ENCODE peak calls at places on chromosomes 5 and 9, in five cellular contexts. D, V, F, I and O are unnamed samples.

GRCh38 chr5:139636975-139637408 is 11.2 kb upstream of the CXXC5 start:
- DNase-seq in D (no peak), V (no peak), F (no peak), I (no peak), O (no peak)

GRCh38 chr9:107751522-107752235 is 262.1 kb upstream of the KLF4 start:
- DNase-seq in D (no peak), V (no peak), F (peak; percentile 74), I (no peak), O (peak; percentile 56)

GRCh38 chr5:79886940-79887339 is 104.1 kb downstream of the MTX3 start:
- DNase-seq in D (no peak), V (no peak), F (no peak), I (no peak), O (no peak)

GRCh38 chr5:105868038-105868775 is 1802.5 kb downstream of the EFNA5 start:
- DNase-seq in D (no peak), V (no peak), F (no peak), I (no peak), O (no peak)

GRCh38 chr5:148397968-148398595 is 14.3 kb downstream of the FBXO38 start:
- DNase-seq in D (no peak), V (no peak), F (no peak), I (no peak), O (no peak)

GRCh38 chr9:114898741-114899140 is 31.6 kb downstream of the TNFSF8 start:
- DNase-seq in D (no peak), V (no peak), F (peak; percentile 65), I (no peak), O (no peak)

GRCh38 chr5:1706021-1706420 is 93.6 kb downstream of the MRPL36 start:
- DNase-seq in D (no peak), V (no peak), F (no peak), I (no peak), O (no peak)

GRCh38 chr5:16934669-16935068 is 1.4 kb downstream of the MYO10 start:
- DNase-seq in D (no peak), V (no peak), F (no peak), I (no peak), O (peak; percentile 20)

GRCh38 chr9:133888048-133888778 is 103.9 kb downstream of the VAV2 start:
- DNase-seq in D (no peak), V (no peak), F (peak; percentile 8), I (peak; percentile 23), O (no peak)

GRCh38 chr9:108775901-108776306 is 79.9 kb downstream of the ACTL7B start:
- DNase-seq in D (no peak), V (no peak), F (no peak), I (no peak), O (no peak)

GRCh38 chr5:95283761-95284511 is 958 bp downstream of the MCTP1 start:
- DNase-seq in D (peak; percentile 47), V (peak; percentile 65), F (peak; percentile 21), I (peak; percentile 54), O (peak; percentile 46)

GRCh38 chr9:127898433-127899199 is 787 bp downstream of the ST6GALNAC6 start:
- DNase-seq in D (no peak), V (peak; percentile 53), F (no peak), I (peak; percentile 49), O (peak; percentile 82)

GRCh38 chr5:180193749-180194375 is 15.1 kb downstream of the RASGEF1C start:
- DNase-seq in D (no peak), V (no peak), F (no peak), I (no peak), O (no peak)

GRCh38 chr9:83299556-83299955 is 236.6 kb upstream of the RASEF start:
- DNase-seq in D (no peak), V (peak; percentile 39), F (no peak), I (no peak), O (peak; percentile 72)

GRCh38 chr9:88462191-88462590 is 72.8 kb upstream of the NXNL2 start:
- DNase-seq in D (no peak), V (no peak), F (no peak), I (no peak), O (no peak)

GRCh38 chr9:35689601-35690446 is at the start of gene TPM2:
- DNase-seq in D (peak; percentile 76), V (peak; percentile 64), F (peak; percentile 48), I (no peak), O (peak; percentile 92)

GRCh38 chr9:104780796-104781395 is 17.0 kb downstream of the NIPSNAP3B start:
- DNase-seq in D (no peak), V (no peak), F (no peak), I (no peak), O (peak; percentile 47)

GRCh38 chr5:125349432-125349831 is 603.0 kb upstream of the ZNF608 start:
- DNase-seq in D (no peak), V (no peak), F (no peak), I (no peak), O (peak; percentile 49)

GRCh38 chr5:94396687-94397086 is 221.7 kb downstream of the KIAA0825 start:
- DNase-seq in D (no peak), V (no peak), F (no peak), I (no peak), O (no peak)